ENCODE peak calls at places on chromosomes 6 and 20, in five cellular contexts. V is heart left ventricle; X is pancreas; O is CD4-positive, CD25-positive, alpha-beta regulatory T cell; A is mammary epithelial cell. Z is an unnamed sample. For H3K9me3, the result is how much of the 10 kb centered on the place peaks cover.

GRCh38 chr20:3115190-3116107 is 30.9 kb upstream of the AVP start:
- DNase-seq in V (no peak), X (no peak), O (peak), A (peak), Z (peak)

GRCh38 chr6:154800338-154800737 is 67.1 kb downstream of the SCAF8 start:
- DNase-seq in V (no peak), X (no peak), O (no peak), A (no peak), Z (no peak)

GRCh38 chr6:35764238-35764896 is 12.0 kb upstream of the CLPSL2 start:
- DNase-seq in V (no peak), X (no peak), O (no peak), A (peak), Z (no peak)

GRCh38 chr6:129345890-129346289 is 364.1 kb downstream of the ARHGAP18 start:
- DNase-seq in V (no peak), X (no peak), O (no peak), A (peak), Z (no peak)

GRCh38 chr6:82567621-82568020 is 204.0 kb downstream of the TPBG start:
- DNase-seq in V (no peak), X (no peak), O (no peak), A (no peak), Z (no peak)

GRCh38 chr6:37860226-37860839 is 40.8 kb downstream of the ZFAND3 start:
- DNase-seq in V (no peak), X (no peak), O (peak), A (no peak), Z (peak)

GRCh38 chr6:149211046-149211571 is 106.4 kb upstream of the TAB2 start:
- DNase-seq in V (no peak), X (no peak), O (peak), A (peak), Z (peak)

GRCh38 chr6:125913864-125914351 is 42.7 kb upstream of the HINT3 start:
- DNase-seq in V (no peak), X (no peak), O (no peak), A (peak), Z (no peak)

GRCh38 chr6:100833972-100834574 is 47.1 kb downstream of the ASCC3 start:
- DNase-seq in V (no peak), X (no peak), O (no peak), A (no peak), Z (no peak)

GRCh38 chr20:7015257-7015656 is 247.8 kb downstream of the BMP2 start:
- DNase-seq in V (no peak), X (no peak), O (no peak), A (no peak), Z (no peak)
- H3K9me3 ChIP-seq in V (under half), X (under half), O (under half), A (under half), Z (under half)

DNA sequence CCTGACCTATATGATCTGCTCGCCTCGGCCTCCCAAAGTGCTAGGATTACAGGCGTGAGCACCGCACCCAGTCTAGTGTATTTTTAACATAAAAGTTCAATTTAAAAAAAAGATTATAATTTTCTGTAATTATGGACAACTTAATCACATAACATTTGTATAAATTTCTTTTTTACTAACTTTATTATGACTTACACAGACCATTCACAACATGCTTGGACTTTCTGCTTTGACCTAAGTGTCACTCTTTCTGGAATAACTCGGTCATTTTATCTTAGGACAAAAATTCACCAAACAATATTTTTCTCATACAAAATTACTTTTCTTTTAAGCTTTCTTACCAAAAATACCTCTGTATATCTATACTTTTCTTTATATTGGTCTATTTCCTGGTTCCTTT is 15.4 kb upstream of the IL22RA2 start:
- DNase-seq in V (no peak), X (no peak), O (peak), A (no peak), Z (peak)
- H3K9me3 ChIP-seq in V (under half), X (under half), O (under half), A (under half), Z (under half)

DNA sequence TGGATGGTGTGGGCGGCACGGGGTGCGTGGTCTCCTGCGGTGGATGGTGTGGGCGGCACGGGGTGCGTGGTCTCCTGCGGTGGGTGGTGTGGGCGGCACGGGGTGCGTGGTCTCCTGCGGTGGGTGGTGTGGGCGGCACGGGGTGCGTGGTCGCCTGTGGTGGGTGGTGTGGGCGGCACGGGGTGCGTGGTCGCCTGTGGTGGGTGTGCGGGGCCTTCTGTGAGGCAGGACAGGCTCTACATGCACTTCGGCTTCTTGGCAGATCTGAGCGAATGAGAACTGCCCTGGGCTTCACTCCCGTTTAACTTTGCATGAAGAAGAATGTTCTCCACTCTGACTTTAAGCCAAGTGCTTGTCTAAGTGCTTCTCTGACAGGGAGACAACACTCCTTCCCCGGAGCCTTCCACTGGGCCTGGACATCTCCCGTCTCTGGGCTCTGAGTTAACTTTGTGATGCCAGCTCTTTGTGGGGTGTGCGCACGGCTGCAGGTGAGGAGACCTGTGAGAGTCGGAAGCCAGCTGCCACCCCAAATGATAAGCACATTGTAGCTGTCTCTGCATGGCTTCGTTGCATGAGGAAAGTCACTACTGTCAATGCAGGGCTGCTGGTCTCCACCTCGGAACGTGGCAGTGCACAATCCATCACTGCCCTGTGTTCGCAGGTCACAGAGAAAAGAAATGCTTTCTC is 244.8 kb downstream of the DLL1 start:
- DNase-seq in V (no peak), X (peak), O (no peak), A (no peak), Z (no peak)
- H3K9me3 ChIP-seq in V (under half), X (under half), O (under half), A (under half), Z (under half)

GRCh38 chr6:22451960-22452359 is 117.4 kb upstream of the HDGFL1 start:
- DNase-seq in V (no peak), X (no peak), O (no peak), A (no peak), Z (no peak)

GRCh38 chr6:22457986-22458385 is 111.4 kb upstream of the HDGFL1 start:
- DNase-seq in V (no peak), X (no peak), O (no peak), A (no peak), Z (no peak)

DNA sequence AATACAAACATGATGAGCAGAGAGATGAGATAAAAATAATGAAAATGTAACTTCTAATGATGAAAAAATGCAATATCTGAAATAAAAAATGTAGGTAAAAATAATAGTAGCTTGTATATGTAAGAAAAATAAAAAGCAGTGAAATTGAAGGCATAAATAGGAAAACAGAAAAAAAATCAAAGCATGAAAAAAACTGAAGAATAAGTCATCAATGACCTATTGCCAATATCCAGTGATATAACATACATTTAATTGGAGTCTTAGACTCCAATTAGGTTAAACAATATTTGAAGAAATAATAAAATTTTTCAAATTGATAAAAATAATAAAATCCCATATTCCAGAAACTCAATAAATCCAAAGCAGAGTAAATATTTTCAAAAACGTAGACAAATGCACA is 114.0 kb upstream of the HDGFL1 start:
- DNase-seq in V (no peak), X (no peak), O (no peak), A (no peak), Z (no peak)
- H3K9me3 ChIP-seq in V (under half), X (under half), O (under half), A (under half), Z (under half)

GRCh38 chr6:168540713-168541291 is 99.8 kb downstream of the SMOC2 start:
- DNase-seq in V (no peak), X (no peak), O (no peak), A (no peak), Z (no peak)

GRCh38 chr6:168542301-168542700 is 101.3 kb downstream of the SMOC2 start:
- DNase-seq in V (no peak), X (no peak), O (no peak), A (no peak), Z (no peak)

GRCh38 chr6:168537485-168537884 is 96.5 kb downstream of the SMOC2 start:
- DNase-seq in V (no peak), X (no peak), O (no peak), A (no peak), Z (no peak)

GRCh38 chr6:168538892-168539811 is 98.2 kb downstream of the SMOC2 start:
- DNase-seq in V (no peak), X (no peak), O (no peak), A (no peak), Z (no peak)

DNA sequence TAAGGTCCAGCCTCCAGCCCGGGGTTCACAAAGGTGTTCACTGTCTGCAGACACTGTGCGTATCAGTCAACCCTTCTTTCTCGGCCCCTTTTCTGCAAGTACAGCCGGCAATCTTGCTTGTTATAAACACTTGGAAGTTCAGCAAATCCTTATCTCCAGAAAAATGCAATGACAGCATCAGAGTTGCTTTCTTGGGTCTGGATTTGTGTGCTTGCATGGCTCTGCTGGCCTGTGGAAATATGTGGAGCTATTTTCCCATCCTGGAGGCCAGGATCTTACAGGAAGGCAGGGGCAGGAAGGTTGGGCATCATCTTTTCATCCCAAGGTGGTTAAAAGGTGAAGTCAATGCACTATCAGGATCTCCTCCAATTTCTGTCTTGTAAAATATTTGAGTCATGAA is 100.3 kb downstream of the SMOC2 start:
- DNase-seq in V (no peak), X (no peak), O (no peak), A (no peak), Z (no peak)
- H3K9me3 ChIP-seq in V (under half), X (under half), O (under half), A (under half), Z (under half)

GRCh38 chr20:1169224-1169623 is 15.6 kb downstream of the TMEM74B start:
- DNase-seq in V (no peak), X (no peak), O (no peak), A (no peak), Z (no peak)
- H3K9me3 ChIP-seq in V (under half), X (under half), O (under half), A (under half), Z (under half)

GRCh38 chr6:137493218-137494038 is 766 bp downstream of the OLIG3 start:
- DNase-seq in V (no peak), X (peak), O (peak), A (no peak), Z (no peak)
- H3K9me3 ChIP-seq in V (under half), X (under half), O (under half), A (under half), Z (under half)

GRCh38 chr6:99611148-99611547 is 4.5 kb downstream of the PRDM13 start:
- DNase-seq in V (no peak), X (no peak), O (no peak), A (no peak), Z (no peak)
- H3K9me3 ChIP-seq in V (under half), X (under half), O (under half), A (under half), Z (under half)